ENCODE peak calls at places on chromosome 11, in seven cellular contexts. P is activated CD4-positive, alpha-beta T cell treated with anti-CD3 and anti-CD28 coated beads, Interleukin-2, amount 50 U/mL, for 24 hours; V is M059J; Q is ELF-1; Y is activated naive CD4-positive, alpha-beta T cell treated with Interleukin-2 at 50 U/mL for 16 hours; O is EL; G is RPMI7951. J is an unnamed sample.

GRCh38 chr11:11346249-11346648 is 6.8 kb downstream of the CSNK2A3 start:
- DNase-seq in P (no peak), V (no peak), Q (no peak), Y (no peak), O (no peak), G (no peak), J (no peak)

GRCh38 chr11:2387266-2387982 is 10.3 kb downstream of the CD81 start:
- DNase-seq in P (no peak), V (peak), Q (no peak), Y (no peak), O (no peak), G (peak), J (peak)

GRCh38 chr11:70802185-70802584 is 403.9 kb downstream of the CTTN start:
- DNase-seq in P (no peak), V (no peak), Q (no peak), Y (no peak), O (no peak), G (no peak), J (no peak)

GRCh38 chr11:45803981-45804805 is 756 bp upstream of the SLC35C1 start:
- DNase-seq in P (peak), V (peak), Q (peak), Y (peak), O (peak), G (peak), J (peak)

GRCh38 chr11:32391965-32392553 is 43.3 kb downstream of the WT1 start:
- DNase-seq in P (no peak), V (peak), Q (no peak), Y (no peak), O (peak), G (peak), J (peak)

GRCh38 chr11:65058419-65059054 is at the start of gene NAALADL1:
- DNase-seq in P (no peak), V (no peak), Q (no peak), Y (no peak), O (no peak), G (no peak), J (no peak)

GRCh38 chr11:60098508-60098907 is 10.0 kb downstream of the MS4A2 start:
- DNase-seq in P (no peak), V (no peak), Q (no peak), Y (no peak), O (no peak), G (no peak), J (no peak)

GRCh38 chr11:45320366-45320765 is 34.2 kb upstream of the SYT13 start:
- DNase-seq in P (no peak), V (no peak), Q (no peak), Y (no peak), O (no peak), G (no peak), J (no peak)

GRCh38 chr11:76748931-76749330 is 34.2 kb upstream of the TSKU start:
- DNase-seq in P (no peak), V (no peak), Q (no peak), Y (no peak), O (no peak), G (no peak), J (peak)

GRCh38 chr11:116210663-116211062 is 562.1 kb downstream of the BUD13 start:
- DNase-seq in P (no peak), V (no peak), Q (no peak), Y (no peak), O (no peak), G (no peak), J (no peak)

GRCh38 chr11:975824-976223 is 50.2 kb downstream of the AP2A2 start:
- DNase-seq in P (no peak), V (no peak), Q (peak), Y (no peak), O (peak), G (no peak), J (peak)

GRCh38 chr11:1544536-1544935 is 27.5 kb downstream of the DUSP8 start:
- DNase-seq in P (no peak), V (no peak), Q (no peak), Y (no peak), O (no peak), G (no peak), J (no peak)

GRCh38 chr11:110329441-110329840 is 33.0 kb upstream of the RDX start:
- DNase-seq in P (no peak), V (no peak), Q (peak), Y (no peak), O (no peak), G (no peak), J (no peak)

GRCh38 chr11:116911981-116912734 is 74.7 kb upstream of the APOA1 start:
- DNase-seq in P (no peak), V (no peak), Q (no peak), Y (no peak), O (no peak), G (no peak), J (no peak)

GRCh38 chr11:84496122-84496521 is 1131.0 kb downstream of the DLG2 start:
- DNase-seq in P (no peak), V (no peak), Q (no peak), Y (no peak), O (no peak), G (no peak), J (no peak)

GRCh38 chr11:70487160-70487559 is 88.8 kb downstream of the CTTN start:
- DNase-seq in P (no peak), V (no peak), Q (no peak), Y (no peak), O (no peak), G (no peak), J (no peak)

GRCh38 chr11:106231591-106231990 is 154.1 kb downstream of the AASDHPPT start:
- DNase-seq in P (no peak), V (peak), Q (no peak), Y (no peak), O (peak), G (peak), J (peak)

GRCh38 chr11:32143378-32143777 is 52.5 kb downstream of the RCN1 start:
- DNase-seq in P (no peak), V (no peak), Q (no peak), Y (no peak), O (no peak), G (no peak), J (no peak)

GRCh38 chr11:63510360-63511130 is 4.7 kb downstream of the LGALS12 start:
- DNase-seq in P (no peak), V (peak), Q (no peak), Y (no peak), O (peak), G (peak), J (peak)

GRCh38 chr11:67393990-67394389 is 2.2 kb downstream of the RAD9A start:
- DNase-seq in P (no peak), V (no peak), Q (no peak), Y (no peak), O (no peak), G (no peak), J (no peak)